ENCODE peak calls at places on chromosomes 16 and 17, in seven cellular contexts. One of them, this sample, is unnamed.

GRCh38 chr17:7413346-7413985 is 5.8 kb downstream of the NLGN2 start:
- DNase-seq in K562: no peak
- DNase-seq in H1: no peak
- DNase-seq in WTC11: no peak
- DNase-seq in GM12878: no peak
- DNase-seq in HEK293T: no peak
- DNase-seq in HCT116: no peak
- DNase-seq in this sample: no peak

GRCh38 chr17:55433629-55434422 is 12.2 kb upstream of the MMD start:
- DNase-seq in HCT116: no peak
- DNase-seq in K562: no peak
- DNase-seq in H1: no peak
- DNase-seq in WTC11: no peak
- DNase-seq in HEK293T: no peak
- DNase-seq in GM12878: no peak
- DNase-seq in this sample: peak

GRCh38 chr16:5578980-5579379 is 481.4 kb upstream of the EEF2KMT start:
- DNase-seq in H1: no peak
- DNase-seq in WTC11: no peak
- DNase-seq in K562: no peak
- DNase-seq in HEK293T: no peak
- DNase-seq in GM12878: no peak
- DNase-seq in HCT116: no peak
- DNase-seq in this sample: no peak

GRCh38 chr17:74387365-74388218 is 20.3 kb downstream of the GPR142 start:
- DNase-seq in K562: no peak
- DNase-seq in GM12878: no peak
- DNase-seq in HCT116: no peak
- DNase-seq in WTC11: no peak
- DNase-seq in H1: no peak
- DNase-seq in HEK293T: no peak
- DNase-seq in this sample: no peak

GRCh38 chr16:876523-877241 is 76.1 kb upstream of the GNG13 start:
- DNase-seq in WTC11: no peak
- DNase-seq in H1: no peak
- DNase-seq in HEK293T: no peak
- DNase-seq in HCT116: no peak
- DNase-seq in GM12878: no peak
- DNase-seq in K562: no peak
- DNase-seq in this sample: no peak

GRCh38 chr17:47324224-47325020 is 667 bp downstream of the EFCAB13 start:
- DNase-seq in K562: peak
- DNase-seq in WTC11: peak
- DNase-seq in H1: no peak
- DNase-seq in GM12878: peak
- DNase-seq in HEK293T: no peak
- DNase-seq in HCT116: no peak
- DNase-seq in this sample: no peak

GRCh38 chr17:3879181-3879580 is 13.7 kb downstream of the CAMKK1 start:
- DNase-seq in HCT116: no peak
- DNase-seq in K562: no peak
- DNase-seq in H1: no peak
- DNase-seq in WTC11: no peak
- DNase-seq in GM12878: no peak
- DNase-seq in HEK293T: no peak
- DNase-seq in this sample: no peak

GRCh38 chr16:19878760-19879159 is 5.9 kb downstream of the GPRC5B start:
- DNase-seq in HCT116: no peak
- DNase-seq in WTC11: no peak
- DNase-seq in GM12878: no peak
- DNase-seq in H1: no peak
- DNase-seq in K562: no peak
- DNase-seq in HEK293T: no peak
- DNase-seq in this sample: no peak

GRCh38 chr17:4407851-4408250 is 25.9 kb upstream of the SPNS3 start:
- DNase-seq in K562: no peak
- DNase-seq in WTC11: no peak
- DNase-seq in HEK293T: no peak
- DNase-seq in GM12878: no peak
- DNase-seq in H1: no peak
- DNase-seq in HCT116: no peak
- DNase-seq in this sample: peak

GRCh38 chr16:12639044-12639443 is 164.6 kb downstream of the CPPED1 start:
- DNase-seq in HCT116: no peak
- DNase-seq in GM12878: no peak
- DNase-seq in K562: peak
- DNase-seq in WTC11: no peak
- DNase-seq in HEK293T: no peak
- DNase-seq in H1: no peak
- DNase-seq in this sample: peak

GRCh38 chr16:90046971-90047713 is 27.9 kb upstream of the DBNDD1 start:
- DNase-seq in HCT116: no peak
- DNase-seq in WTC11: peak
- DNase-seq in HEK293T: no peak
- DNase-seq in K562: no peak
- DNase-seq in H1: peak
- DNase-seq in GM12878: no peak
- DNase-seq in this sample: peak

GRCh38 chr17:45234641-45235040 is 13.0 kb downstream of the FMNL1 start:
- DNase-seq in H1: peak
- DNase-seq in K562: peak
- DNase-seq in WTC11: peak
- DNase-seq in HCT116: no peak
- DNase-seq in GM12878: no peak
- DNase-seq in HEK293T: peak
- DNase-seq in this sample: peak

GRCh38 chr16:14005335-14005734 is 65.8 kb upstream of the MRTFB start:
- DNase-seq in GM12878: no peak
- DNase-seq in WTC11: no peak
- DNase-seq in K562: no peak
- DNase-seq in H1: no peak
- DNase-seq in HEK293T: no peak
- DNase-seq in HCT116: no peak
- DNase-seq in this sample: no peak

GRCh38 chr17:31147507-31148202 is 52.9 kb downstream of the NF1 start:
- DNase-seq in H1: no peak
- DNase-seq in GM12878: no peak
- DNase-seq in K562: peak
- DNase-seq in HCT116: no peak
- DNase-seq in WTC11: no peak
- DNase-seq in HEK293T: no peak
- DNase-seq in this sample: no peak

GRCh38 chr17:83079340-83079747 is at the start of gene METRNL:
- DNase-seq in HEK293T: peak
- DNase-seq in HCT116: no peak
- DNase-seq in GM12878: no peak
- DNase-seq in K562: peak
- DNase-seq in WTC11: peak
- DNase-seq in H1: peak
- DNase-seq in this sample: no peak

GRCh38 chr17:68195667-68196393 is 52.0 kb upstream of the AMZ2 start:
- DNase-seq in K562: no peak
- DNase-seq in HEK293T: peak
- DNase-seq in HCT116: no peak
- DNase-seq in WTC11: peak
- DNase-seq in GM12878: no peak
- DNase-seq in H1: peak
- DNase-seq in this sample: no peak

DNA sequence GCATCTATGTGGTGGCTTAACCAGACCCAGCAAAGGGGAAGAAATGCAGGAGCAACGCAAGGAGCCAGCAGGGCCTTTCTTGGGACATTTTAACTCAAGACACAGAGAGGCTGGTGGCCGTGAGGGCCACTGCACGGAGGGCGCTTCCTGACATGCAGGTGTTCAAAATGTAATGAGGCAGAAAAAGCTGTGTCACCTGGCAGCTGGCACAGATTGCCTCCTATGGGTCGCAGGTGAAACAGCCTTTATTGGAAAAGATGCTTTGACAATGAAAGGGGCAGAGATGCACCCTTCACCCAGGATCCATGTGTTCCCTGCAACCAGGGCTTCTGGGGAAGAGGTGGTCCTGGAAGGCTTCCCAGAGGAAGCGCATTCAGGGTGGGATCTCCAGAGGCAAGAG is 219.3 kb downstream of the XYLT1 start:
- DNase-seq in WTC11: no peak
- DNase-seq in K562: no peak
- DNase-seq in H1: no peak
- DNase-seq in GM12878: no peak
- DNase-seq in HEK293T: no peak
- DNase-seq in HCT116: no peak
- DNase-seq in this sample: no peak
- TF ChIP-seq SP1 in WTC11: no peak
- TF ChIP-seq SP1 in K562: no peak
- TF ChIP-seq SP1 in H1: no peak
- TF ChIP-seq SP1 in GM12878: no peak
- TF ChIP-seq SP1 in HEK293T: no peak
- TF ChIP-seq SP1 in HCT116: no peak
- TF ChIP-seq SP1 in this sample: no peak

GRCh38 chr16:10495031-10495345 is 85.4 kb downstream of the EMP2 start:
- DNase-seq in HEK293T: no peak
- DNase-seq in WTC11: no peak
- DNase-seq in GM12878: no peak
- DNase-seq in K562: no peak
- DNase-seq in H1: no peak
- DNase-seq in HCT116: no peak
- DNase-seq in this sample: no peak
- TF ChIP-seq SP1 in HEK293T: no peak
- TF ChIP-seq SP1 in WTC11: no peak
- TF ChIP-seq SP1 in GM12878: no peak
- TF ChIP-seq SP1 in K562: no peak
- TF ChIP-seq SP1 in H1: no peak
- TF ChIP-seq SP1 in HCT116: no peak
- TF ChIP-seq SP1 in this sample: no peak

GRCh38 chr16:46688657-46689491 is at the start of gene VPS35:
- DNase-seq in HCT116: peak
- DNase-seq in WTC11: peak
- DNase-seq in K562: peak
- DNase-seq in HEK293T: peak
- DNase-seq in H1: peak
- DNase-seq in GM12878: peak
- DNase-seq in this sample: peak

GRCh38 chr16:46687486-46687885 is 1.5 kb downstream of the VPS35 start:
- DNase-seq in K562: no peak
- DNase-seq in HEK293T: no peak
- DNase-seq in GM12878: no peak
- DNase-seq in WTC11: no peak
- DNase-seq in H1: no peak
- DNase-seq in HCT116: no peak
- DNase-seq in this sample: no peak

GRCh38 chr16:46689492-46690280 is at the start of gene ORC6:
- DNase-seq in WTC11: peak
- DNase-seq in H1: peak
- DNase-seq in HCT116: peak
- DNase-seq in K562: peak
- DNase-seq in GM12878: no peak
- DNase-seq in HEK293T: peak
- DNase-seq in this sample: peak

GRCh38 chr16:46688101-46688656 is 799 bp downstream of the VPS35 start:
- DNase-seq in HCT116: no peak
- DNase-seq in H1: no peak
- DNase-seq in WTC11: no peak
- DNase-seq in GM12878: no peak
- DNase-seq in K562: no peak
- DNase-seq in HEK293T: no peak
- DNase-seq in this sample: no peak

DNA sequence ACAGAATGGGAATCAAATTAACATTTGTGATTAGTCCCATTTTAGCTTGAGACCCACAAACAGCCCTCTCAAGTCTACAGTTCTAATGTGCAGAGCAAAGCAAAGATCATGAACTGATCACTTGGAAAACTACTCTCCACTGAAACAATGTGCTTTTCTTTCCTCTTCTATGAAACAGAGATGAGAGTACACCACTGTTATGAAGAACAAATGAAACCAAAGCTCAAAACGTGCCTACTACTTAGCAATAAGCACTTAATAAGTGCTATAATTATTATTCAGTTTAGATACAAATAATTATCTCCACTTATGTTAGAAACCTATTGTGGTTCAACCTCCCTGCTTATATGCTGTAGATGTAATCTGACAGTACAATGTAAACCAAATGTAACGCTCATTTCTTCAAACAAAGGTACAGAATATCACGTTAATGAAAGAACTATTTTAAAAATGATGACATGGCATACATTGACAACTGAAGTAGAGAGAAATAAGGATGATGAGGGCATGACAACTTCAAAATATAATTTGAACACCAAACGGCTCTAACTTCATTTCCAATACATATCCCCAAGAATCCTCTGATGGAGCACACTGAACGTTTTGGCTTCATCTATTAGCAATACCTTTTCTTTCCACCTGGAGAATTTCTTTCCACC is 2.0 kb downstream of the VPS35 start:
- DNase-seq in H1: no peak
- DNase-seq in HEK293T: no peak
- DNase-seq in K562: no peak
- DNase-seq in HCT116: no peak
- DNase-seq in WTC11: no peak
- DNase-seq in GM12878: no peak
- DNase-seq in this sample: no peak
- TF ChIP-seq SP1 in H1: no peak
- TF ChIP-seq SP1 in HEK293T: no peak
- TF ChIP-seq SP1 in K562: no peak
- TF ChIP-seq SP1 in HCT116: no peak
- TF ChIP-seq SP1 in WTC11: no peak
- TF ChIP-seq SP1 in GM12878: no peak
- TF ChIP-seq SP1 in this sample: no peak

DNA sequence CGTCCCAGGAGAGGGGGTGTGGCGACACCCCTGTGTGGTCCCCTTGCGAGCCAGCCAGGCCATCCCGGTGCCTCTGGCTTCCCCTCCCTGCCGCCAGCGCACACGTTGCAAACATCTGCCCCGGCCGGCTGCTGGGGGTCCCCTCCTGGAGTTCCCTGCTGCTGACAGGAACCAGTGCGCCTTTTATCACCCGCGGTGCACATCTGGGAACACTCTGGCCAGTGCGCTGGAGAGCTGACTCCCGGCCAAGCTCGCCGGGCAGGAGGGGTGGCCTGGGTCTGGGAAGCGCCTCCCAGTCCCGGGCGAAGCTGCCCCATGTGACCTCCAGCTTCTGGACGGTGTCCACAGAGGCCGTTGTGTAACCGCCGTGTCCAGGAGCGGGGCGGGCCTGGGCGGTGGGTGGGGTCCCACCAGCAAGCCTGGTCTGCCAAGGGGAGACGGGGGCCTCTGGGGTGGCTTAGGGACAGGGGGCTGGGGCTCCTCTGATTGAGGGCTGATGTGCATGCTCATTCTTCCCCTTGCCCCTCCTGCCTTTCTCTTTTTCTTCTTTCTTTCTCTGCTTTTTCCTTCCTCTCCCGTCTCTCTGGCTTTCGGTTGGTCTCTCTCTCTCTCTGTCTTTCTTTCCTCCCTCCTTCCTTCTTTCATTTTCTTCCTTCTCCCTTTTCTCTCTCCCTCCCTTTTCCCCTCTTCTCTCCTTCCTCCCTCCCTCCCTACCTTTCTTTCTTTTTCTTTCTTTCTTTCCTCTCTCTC is 25.2 kb upstream of the CIBAR2 start:
- DNase-seq in WTC11: no peak
- DNase-seq in K562: no peak
- DNase-seq in HEK293T: no peak
- DNase-seq in GM12878: no peak
- DNase-seq in H1: no peak
- DNase-seq in HCT116: no peak
- DNase-seq in this sample: peak
- TF ChIP-seq SP1 in WTC11: no peak
- TF ChIP-seq SP1 in K562: peak
- TF ChIP-seq SP1 in HEK293T: no peak
- TF ChIP-seq SP1 in GM12878: no peak
- TF ChIP-seq SP1 in H1: no peak
- TF ChIP-seq SP1 in HCT116: no peak
- TF ChIP-seq SP1 in this sample: no peak

This sample was measured in HepG2.